ENCODE peak calls at places on chromosomes 13 and 19, in four cellular contexts. Q, S, E and Z are unnamed samples.

GRCh38 chr13:20828540-20829364 is 55.0 kb upstream of the EEF1AKMT1 start:
- DNase-seq in Q (peak), S (no peak), E (no peak), Z (no peak)

GRCh38 chr13:88586263-88586662 is 915.1 kb downstream of the SLITRK5 start:
- DNase-seq in Q (no peak), S (no peak), E (no peak), Z (no peak)

GRCh38 chr19:57947088-57947418 is 453 bp downstream of the ZNF256 start:
- DNase-seq in Q (no peak), S (no peak), E (no peak), Z (no peak)

GRCh38 chr19:18041054-18041453 is 33.1 kb downstream of the ARRDC2 start:
- DNase-seq in Q (no peak), S (no peak), E (no peak), Z (no peak)

GRCh38 chr19:39740395-39740794 is 2.6 kb upstream of the CLC start:
- DNase-seq in Q (no peak), S (no peak), E (no peak), Z (no peak)

GRCh38 chr19:10013316-10013715 is at the start of gene RDH8:
- DNase-seq in Q (no peak), S (no peak), E (no peak), Z (no peak)

GRCh38 chr13:22357132-22357531 is 686.3 kb downstream of the FGF9 start:
- DNase-seq in Q (peak), S (no peak), E (no peak), Z (no peak)

GRCh38 chr13:76596216-76596615 is 290.0 kb downstream of the KCTD12 start:
- DNase-seq in Q (no peak), S (no peak), E (no peak), Z (no peak)

GRCh38 chr13:23766939-23767338 is 122.3 kb downstream of the MIPEP start:
- DNase-seq in Q (no peak), S (no peak), E (no peak), Z (no peak)

GRCh38 chr13:30373727-30374126 is 48.6 kb upstream of the UBE2L5 start:
- DNase-seq in Q (no peak), S (no peak), E (no peak), Z (no peak)

GRCh38 chr19:2666344-2666994 is 36.0 kb downstream of the GNG7 start:
- DNase-seq in Q (no peak), S (no peak), E (no peak), Z (no peak)

GRCh38 chr13:99496322-99497142 is 4.7 kb upstream of the TM9SF2 start:
- DNase-seq in Q (peak), S (no peak), E (no peak), Z (no peak)

GRCh38 chr13:96473463-96474157 is 383.7 kb downstream of the HS6ST3 start:
- DNase-seq in Q (no peak), S (no peak), E (no peak), Z (no peak)

GRCh38 chr19:47032171-47032811 is 12.7 kb downstream of the NPAS1 start:
- DNase-seq in Q (no peak), S (peak), E (peak), Z (peak)

GRCh38 chr19:35216833-35217707 is 11.5 kb downstream of the FAM187B start:
- DNase-seq in Q (peak), S (peak), E (no peak), Z (peak)

GRCh38 chr19:53333071-53333465 is 481 bp upstream of the ZNF845 start:
- DNase-seq in Q (peak), S (peak), E (no peak), Z (peak)